ENCODE peak calls at places on chromosomes 5 and 9, in five cellular contexts. Z is naive thymus-derived CD4-positive, alpha-beta T cell; E is IMR-90; T is uterus; X is adrenal gland. Q is an unnamed sample. For H3K4me1, the result is how much of the 10 kb centered on the place peaks cover.

GRCh38 chr9:31574006-31574750 is 810.3 kb upstream of the ACO1 start:
- DNase-seq in Z (no peak), E (no peak), X (no peak), T (no peak), Q (no peak)

GRCh38 chr5:147750065-147750464 is 32.5 kb downstream of the JAKMIP2 start:
- DNase-seq in X (no peak), E (no peak), Z (no peak), T (no peak), Q (no peak)

GRCh38 chr9:115997923-115998322 is 155.7 kb upstream of the PAPPA start:
- DNase-seq in E (peak), Z (no peak), X (no peak), T (peak), Q (no peak)

GRCh38 chr5:139481580-139482049 is 943 bp downstream of the STING1 start:
- DNase-seq in E (peak), Z (no peak), X (no peak), T (peak), Q (peak)

GRCh38 chr5:149053027-149053705 is 9.7 kb downstream of the SH3TC2 start:
- DNase-seq in T (no peak), Z (no peak), X (no peak), E (peak), Q (no peak)

GRCh38 chr9:3447143-3447542 is 78.7 kb downstream of the RFX3 start:
- DNase-seq in X (no peak), E (no peak), Z (no peak), T (no peak), Q (no peak)

GRCh38 chr5:121870489-121870888 is 18.8 kb downstream of the FTMT start:
- DNase-seq in X (no peak), T (no peak), E (peak), Z (no peak), Q (no peak)

GRCh38 chr5:132427285-132428146 is 58.0 kb downstream of the SLC22A5 start:
- DNase-seq in Z (peak), E (no peak), X (peak), T (no peak), Q (peak)

GRCh38 chr5:59543826-59544442 is 349.6 kb downstream of the PDE4D start:
- DNase-seq in T (peak), Z (no peak), E (no peak), X (no peak), Q (no peak)

GRCh38 chr9:80797841-80798688 is 891.3 kb downstream of the TLE1 start:
- DNase-seq in T (peak), Z (no peak), X (no peak), E (peak), Q (peak)

GRCh38 chr5:173522518-173522917 is 93.9 kb downstream of the BOD1 start:
- DNase-seq in E (no peak), T (no peak), Z (no peak), X (no peak), Q (no peak)

GRCh38 chr5:109907751-109908150 is 218.0 kb downstream of the MAN2A1 start:
- DNase-seq in Z (no peak), X (no peak), T (no peak), E (peak), Q (no peak)

GRCh38 chr5:152270117-152270516 is 135.0 kb downstream of the NMUR2 start:
- DNase-seq in T (no peak), Z (no peak), X (no peak), E (no peak), Q (no peak)

GRCh38 chr9:109925810-109926209 is 145.8 kb downstream of the PALM2AKAP2 start:
- DNase-seq in X (no peak), Z (no peak), T (no peak), E (no peak), Q (no peak)

GRCh38 chr9:134422301-134422700 is 96.0 kb downstream of the RXRA start:
- DNase-seq in X (no peak), T (peak), Z (no peak), E (no peak), Q (peak)

GRCh38 chr5:57416246-57416996 is 66.2 kb downstream of the ACTBL2 start:
- DNase-seq in E (peak), T (no peak), Z (no peak), X (no peak), Q (no peak)

GRCh38 chr5:27523629-27524028 is 485.2 kb upstream of the CDH9 start:
- DNase-seq in E (no peak), Z (no peak), T (no peak), X (no peak), Q (no peak)

GRCh38 chr9:16236326-16236725 is 634.1 kb downstream of the BNC2 start:
- DNase-seq in X (no peak), Z (no peak), T (peak), E (peak), Q (no peak)

GRCh38 chr5:88675758-88676636 is 207.0 kb downstream of the MEF2C start:
- DNase-seq in T (no peak), Z (no peak), E (peak), X (peak), Q (peak)

GRCh38 chr9:136014147-136014927 is 53.2 kb upstream of the UBAC1 start:
- DNase-seq in E (no peak), T (no peak), Z (no peak), X (no peak), Q (no peak)

GRCh38 chr5:32630867-32631491 is 45.6 kb downstream of the SUB1 start:
- DNase-seq in X (no peak), Z (no peak), T (no peak), E (no peak), Q (no peak)

GRCh38 chr5:6780802-6781391 is 67.7 kb downstream of the TENT4A start:
- DNase-seq in Z (no peak), X (no peak), E (no peak), T (no peak), Q (no peak)

GRCh38 chr9:28052104-28052503 is 478.8 kb upstream of the C9orf72 start:
- DNase-seq in X (no peak), Z (no peak), T (no peak), E (no peak), Q (no peak)
- H3K27ac ChIP-seq in X (no peak), Z (no peak), T (no peak), E (no peak), Q (no peak)

GRCh38 chr5:81849769-81850367 is 99.0 kb upstream of the SSBP2 start:
- DNase-seq in E (no peak), T (no peak), X (no peak), Z (no peak), Q (peak)
- H3K4me1 ChIP-seq in E (under half), T (under half), X (under half), Z (under half), Q (under half)

DNA sequence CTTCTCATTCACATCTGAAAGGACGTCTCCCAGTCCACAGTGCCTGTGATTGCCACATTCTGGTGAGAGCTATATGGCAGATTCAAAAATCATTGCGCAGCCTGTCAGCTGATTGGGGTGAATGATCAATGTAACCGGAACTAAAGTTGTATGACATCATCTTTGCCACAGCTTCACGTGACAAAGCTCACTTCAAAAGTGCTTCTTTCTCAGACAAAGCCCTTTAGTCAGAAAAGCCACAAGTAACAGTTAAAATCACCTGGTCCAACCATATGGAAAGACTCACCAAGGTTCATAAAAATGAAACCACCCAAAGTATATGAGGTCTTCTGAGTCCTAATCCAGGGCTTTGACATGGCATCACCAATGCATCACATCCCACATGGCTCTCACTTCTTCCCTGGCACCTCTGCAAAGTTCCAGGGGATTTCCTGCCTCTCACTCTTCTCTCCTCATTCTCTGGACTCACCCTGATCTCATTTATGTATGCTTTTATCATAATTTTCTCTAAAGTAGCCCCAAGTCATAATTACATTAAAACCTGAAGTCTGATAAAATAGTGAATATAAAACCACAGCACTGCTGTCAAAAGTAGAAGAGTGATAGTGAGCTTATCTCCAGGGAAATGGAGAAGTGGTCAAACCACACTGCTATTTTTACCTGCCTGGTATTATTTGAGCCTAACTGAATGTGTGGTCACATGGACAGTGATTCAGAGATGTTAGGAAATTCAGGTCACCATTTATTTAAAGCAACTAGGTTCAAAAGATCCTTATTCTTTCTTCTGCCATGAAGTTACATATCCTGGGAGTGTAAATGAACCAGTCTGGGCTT is 193.1 kb upstream of the PTGER4 start:
- DNase-seq in Z (peak), T (no peak), X (peak), E (peak), Q (no peak)
- H3K27ac ChIP-seq in Z (no peak), T (no peak), X (no peak), E (no peak), Q (no peak)

DNA sequence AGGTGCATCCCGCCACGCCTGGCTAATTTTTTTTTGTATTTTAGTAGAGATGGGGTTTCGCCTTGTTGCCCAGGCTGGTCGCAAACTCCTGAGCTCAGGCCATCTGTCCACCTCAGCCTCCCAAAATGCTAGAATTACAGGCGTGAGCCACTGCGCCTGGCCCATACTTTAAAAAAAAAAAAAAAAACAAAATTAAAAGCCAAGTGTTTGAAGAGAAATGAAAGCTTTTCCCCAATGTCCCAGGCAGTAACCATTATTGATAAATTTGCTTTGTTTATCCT is 9.5 kb downstream of the PRRC2B start:
- DNase-seq in Z (no peak), E (no peak), X (no peak), T (no peak), Q (no peak)
- H3K4me1 ChIP-seq in Z (half or more), E (under half), X (half or more), T (half or more), Q (under half)

GRCh38 chr9:99262949-99263418 is 40.9 kb downstream of the SEC61B start:
- DNase-seq in X (no peak), T (no peak), E (no peak), Z (no peak), Q (no peak)

GRCh38 chr9:99255651-99256050 is 33.6 kb downstream of the SEC61B start:
- DNase-seq in E (no peak), X (no peak), T (no peak), Z (no peak), Q (no peak)

GRCh38 chr9:99257723-99258364 is 35.8 kb downstream of the SEC61B start:
- DNase-seq in T (no peak), X (no peak), Z (no peak), E (no peak), Q (no peak)

GRCh38 chr9:99261923-99262322 is 39.8 kb downstream of the SEC61B start:
- DNase-seq in Z (no peak), E (no peak), X (no peak), T (no peak), Q (no peak)

GRCh38 chr9:99259231-99259918 is 37.3 kb downstream of the SEC61B start:
- DNase-seq in T (peak), Z (peak), X (peak), E (no peak), Q (peak)
- H3K27ac ChIP-seq in T (peak), Z (no peak), X (peak), E (no peak), Q (no peak)